ENCODE peak calls at places on chromosomes 5 and 9, in four cellular contexts. V, D, B and G are unnamed samples.

GRCh38 chr9:100440071-100440470 is 13.1 kb downstream of the MSANTD3 start:
- DNase-seq in V (no peak), D (no peak), B (no peak), G (no peak)

GRCh38 chr5:84274585-84275468 is 109.9 kb downstream of the EDIL3 start:
- DNase-seq in V (peak), D (peak), B (peak), G (peak)

GRCh38 chr5:150853560-150853959 is 7.2 kb downstream of the IRGM start:
- DNase-seq in V (no peak), D (no peak), B (no peak), G (no peak)

GRCh38 chr9:96391021-96391765 is 7.7 kb upstream of the SLC35D2 start:
- DNase-seq in V (no peak), D (peak), B (no peak), G (no peak)

GRCh38 chr9:38423939-38424843 is at the start of gene IGFBPL1:
- DNase-seq in V (peak), D (no peak), B (peak), G (peak)

GRCh38 chr5:132887326-132887725 is 13.9 kb downstream of the LEAP2 start:
- DNase-seq in V (no peak), D (no peak), B (no peak), G (no peak)

GRCh38 chr9:113738898-113739604 is 137.1 kb upstream of the ZNF618 start:
- DNase-seq in V (no peak), D (no peak), B (no peak), G (no peak)

GRCh38 chr9:127163409-127163808 is 41.0 kb upstream of the ANGPTL2 start:
- DNase-seq in V (no peak), D (peak), B (no peak), G (no peak)

GRCh38 chr9:113997610-113998009 is 80.5 kb downstream of the AMBP start:
- DNase-seq in V (no peak), D (no peak), B (no peak), G (no peak)

GRCh38 chr9:128124451-128124850 is 3.1 kb downstream of the PTGES2 start:
- DNase-seq in V (no peak), D (no peak), B (no peak), G (peak)

GRCh38 chr5:157574456-157575095 is 999 bp downstream of the ADAM19 start:
- DNase-seq in V (peak), D (no peak), B (peak), G (peak)

GRCh38 chr5:74408150-74409043 is 232.1 kb downstream of the ENC1 start:
- DNase-seq in V (no peak), D (peak), B (no peak), G (no peak)

GRCh38 chr5:177085985-177086917 is at the start of gene FGFR4:
- DNase-seq in V (peak), D (peak), B (peak), G (peak)

GRCh38 chr5:172910828-172911627 is 48.2 kb upstream of the RPL26L1 start:
- DNase-seq in V (peak), D (peak), B (peak), G (no peak)

GRCh38 chr5:154712518-154713437 is 42.4 kb upstream of the LARP1 start:
- DNase-seq in V (no peak), D (no peak), B (no peak), G (no peak)

GRCh38 chr5:54519083-54519541 is 1.6 kb downstream of the SNX18 start:
- DNase-seq in V (no peak), D (no peak), B (no peak), G (no peak)

GRCh38 chr5:89255845-89256463 is 373.0 kb upstream of the MEF2C start:
- DNase-seq in V (no peak), D (no peak), B (no peak), G (no peak)

GRCh38 chr9:79362100-79363081 is 209.4 kb upstream of the TLE4 start:
- DNase-seq in V (no peak), D (no peak), B (no peak), G (no peak)

GRCh38 chr9:81116340-81117207 is 572.8 kb downstream of the TLE1 start:
- DNase-seq in V (no peak), D (no peak), B (no peak), G (no peak)

GRCh38 chr9:126292736-126293521 is 33.7 kb upstream of the MVB12B start:
- DNase-seq in V (no peak), D (no peak), B (no peak), G (no peak)

GRCh38 chr5:133605323-133605722 is 7.0 kb downstream of the FSTL4 start:
- DNase-seq in V (no peak), D (no peak), B (no peak), G (no peak)

GRCh38 chr5:81656788-81657187 is 94.1 kb downstream of the SSBP2 start:
- DNase-seq in V (no peak), D (no peak), B (no peak), G (no peak)

GRCh38 chr9:77523891-77524290 is 124.2 kb downstream of the GNA14 start:
- DNase-seq in V (no peak), D (no peak), B (no peak), G (no peak)

GRCh38 chr9:130351343-130351742 is 85.8 kb downstream of the HMCN2 start:
- DNase-seq in V (no peak), D (no peak), B (no peak), G (no peak)

GRCh38 chr9:116432051-116432450 is 255.1 kb upstream of the TRIM32 start:
- DNase-seq in V (no peak), D (no peak), B (no peak), G (no peak)

GRCh38 chr5:178413992-178414391 is 176.2 kb downstream of the COL23A1 start:
- DNase-seq in V (no peak), D (no peak), B (no peak), G (no peak)

GRCh38 chr5:179226696-179227095 is 118.6 kb downstream of the ADAMTS2 start:
- DNase-seq in V (no peak), D (no peak), B (no peak), G (no peak)

GRCh38 chr5:139994234-139994633 is 48.9 kb downstream of the NRG2 start:
- DNase-seq in V (no peak), D (no peak), B (no peak), G (no peak)

GRCh38 chr9:94827584-94828304 is 101.2 kb downstream of the AOPEP start:
- DNase-seq in V (no peak), D (peak), B (no peak), G (no peak)

GRCh38 chr5:131579917-131580671 is 54.9 kb downstream of the RAPGEF6 start:
- DNase-seq in V (no peak), D (no peak), B (no peak), G (no peak)

GRCh38 chr5:65555266-65555665 is 7.7 kb downstream of the CENPK start:
- DNase-seq in V (no peak), D (no peak), B (no peak), G (no peak)

GRCh38 chr5:149381986-149382338 is 2.9 kb upstream of the IL17B start:
- DNase-seq in V (peak), D (peak), B (peak), G (peak)

GRCh38 chr9:122381206-122381950 is 10.6 kb downstream of the PTGS1 start:
- DNase-seq in V (no peak), D (no peak), B (no peak), G (no peak)

GRCh38 chr9:122380293-122380692 is 9.5 kb downstream of the PTGS1 start:
- DNase-seq in V (no peak), D (no peak), B (no peak), G (no peak)

GRCh38 chr9:122378236-122378635 is 7.4 kb downstream of the PTGS1 start:
- DNase-seq in V (no peak), D (no peak), B (no peak), G (no peak)

GRCh38 chr9:122377241-122378164 is 6.7 kb downstream of the PTGS1 start:
- DNase-seq in V (no peak), D (no peak), B (no peak), G (no peak)

DNA sequence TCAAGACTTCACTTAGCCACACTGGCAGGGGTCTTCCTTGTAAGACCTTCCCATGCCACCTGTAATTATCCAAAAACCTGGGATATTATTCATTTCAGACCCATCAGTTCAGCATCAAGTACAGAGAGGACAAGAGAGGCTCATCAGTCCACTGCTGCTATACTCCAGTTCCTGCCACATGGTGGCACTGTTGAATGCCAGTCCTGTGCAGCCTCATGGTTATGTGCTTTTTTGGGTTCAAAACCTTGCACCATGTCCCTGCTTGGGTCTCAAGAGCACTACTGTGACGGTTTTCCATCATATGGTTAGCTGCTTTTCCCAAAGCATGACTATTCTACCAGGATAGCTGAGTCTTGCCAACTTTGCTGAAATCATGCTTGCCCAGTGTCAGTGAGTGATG is 8.5 kb downstream of the PTGS1 start:
- DNase-seq in V (no peak), D (no peak), B (no peak), G (no peak)
- TF ChIP-seq CTCF in V (peak), D (peak), B (peak), G (peak)

GRCh38 chr9:125141251-125141650 is 2.1 kb downstream of the SCAI start:
- DNase-seq in V (no peak), D (no peak), B (no peak), G (no peak)

GRCh38 chr9:125141751-125142150 is 1.6 kb downstream of the SCAI start:
- DNase-seq in V (no peak), D (no peak), B (no peak), G (no peak)

GRCh38 chr9:125140576-125140975 is 2.8 kb downstream of the SCAI start:
- DNase-seq in V (no peak), D (no peak), B (no peak), G (no peak)

GRCh38 chr9:125143377-125144090 is at the start of gene SCAI:
- DNase-seq in V (peak), D (peak), B (peak), G (peak)

DNA sequence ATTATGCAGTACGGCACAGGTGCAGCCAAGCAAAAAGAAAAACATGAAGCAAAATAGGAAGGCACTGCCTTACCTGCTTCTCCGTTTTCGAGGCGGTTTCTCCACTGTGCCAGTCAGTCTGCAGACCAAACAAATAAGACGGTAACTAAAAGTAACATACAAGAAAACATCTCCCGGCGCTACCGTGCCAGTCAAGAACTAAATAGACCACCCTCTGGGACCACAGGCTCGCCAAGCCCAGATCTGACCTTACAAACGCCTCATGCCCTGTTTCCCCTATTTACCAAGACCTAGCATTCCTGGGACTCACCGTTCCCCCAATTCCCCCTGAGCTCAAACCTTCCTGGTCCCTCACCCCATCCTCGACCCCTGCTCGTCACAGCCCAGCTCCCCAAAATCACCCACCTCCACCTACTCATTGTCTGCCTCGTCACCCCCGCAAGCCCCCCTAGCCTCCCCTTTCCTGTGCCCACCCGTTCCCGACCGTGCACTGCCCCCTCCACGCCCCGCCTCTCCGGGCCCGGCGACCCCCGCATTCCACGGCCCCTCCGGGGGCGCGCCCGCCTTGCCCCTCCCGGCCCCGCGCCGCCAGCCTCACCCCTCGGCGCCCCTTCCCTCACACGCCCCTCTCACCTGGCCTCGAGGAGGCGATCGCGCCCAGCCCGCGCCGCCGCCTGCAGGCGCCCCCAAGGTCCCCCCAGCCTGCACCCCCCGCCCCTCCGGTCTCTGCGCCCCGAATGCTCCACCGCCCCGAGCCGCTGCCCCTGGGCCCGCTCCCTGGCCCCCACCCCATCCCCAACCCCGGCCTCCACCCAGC is 560 bp downstream of the SCAI start:
- DNase-seq in V (no peak), D (no peak), B (no peak), G (no peak)
- TF ChIP-seq CTCF in V (no peak), D (no peak), B (no peak), G (no peak)

GRCh38 chr5:30956251-30956650 is 237.2 kb upstream of the CDH6 start:
- DNase-seq in V (no peak), D (no peak), B (no peak), G (no peak)
- TF ChIP-seq CTCF in V (no peak), D (no peak), B (no peak), G (no peak)

GRCh38 chr9:136502940-136503550 is 20.2 kb upstream of the SEC16A start:
- DNase-seq in V (no peak), D (no peak), B (no peak), G (no peak)
- TF ChIP-seq CTCF in V (no peak), D (peak), B (no peak), G (no peak)

GRCh38 chr5:96111080-96111756 is 149.6 kb upstream of the ELL2 start:
- DNase-seq in V (no peak), D (peak), B (no peak), G (no peak)

GRCh38 chr5:96110289-96110688 is 148.6 kb upstream of the ELL2 start:
- DNase-seq in V (no peak), D (peak), B (no peak), G (no peak)

GRCh38 chr5:96113170-96113939 is 151.7 kb upstream of the ELL2 start:
- DNase-seq in V (no peak), D (no peak), B (no peak), G (no peak)

GRCh38 chr5:96112703-96113102 is 151.1 kb upstream of the ELL2 start:
- DNase-seq in V (no peak), D (no peak), B (no peak), G (no peak)

GRCh38 chr5:96112123-96112670 is 150.5 kb upstream of the ELL2 start:
- DNase-seq in V (no peak), D (no peak), B (no peak), G (no peak)
- TF ChIP-seq CTCF in V (no peak), D (no peak), B (peak), G (no peak)

GRCh38 chr9:4849364-4849763 is 56.6 kb downstream of the RCL1 start:
- DNase-seq in V (no peak), D (peak), B (no peak), G (no peak)
- TF ChIP-seq CTCF in V (peak), D (peak), B (no peak), G (no peak)